ENCODE peak calls at places on chromosome 2, in eight cellular contexts. One of them, this sample, is unnamed.

GRCh38 chr2:19887508-19887907 is 14.3 kb downstream of the TTC32 start:
- DNase-seq in CD4-positive, alpha-beta T cell: no peak
- DNase-seq in astrocyte of the spinal cord: no peak
- DNase-seq in activated effector memory CD4-positive, alpha-beta T cell treated with Interleukin-2 at 50 U/mL for 16 hours: no peak
- DNase-seq in mucosa of gallbladder: no peak
- DNase-seq in HuH-7: no peak
- DNase-seq in brain microvascular endothelial cell: no peak
- DNase-seq in activated CD4-positive, alpha-beta T cell treated with anti-CD3 and anti-CD28 coated beads, Interleukin-2, amount 50 U/mL, for 48 hours: no peak
- DNase-seq in this sample: no peak

GRCh38 chr2:23684540-23685176 is 242.3 kb downstream of the ATAD2B start:
- DNase-seq in HuH-7: no peak
- DNase-seq in activated CD4-positive, alpha-beta T cell treated with anti-CD3 and anti-CD28 coated beads, Interleukin-2, amount 50 U/mL, for 48 hours: no peak
- DNase-seq in mucosa of gallbladder: no peak
- DNase-seq in brain microvascular endothelial cell: no peak
- DNase-seq in activated effector memory CD4-positive, alpha-beta T cell treated with Interleukin-2 at 50 U/mL for 16 hours: no peak
- DNase-seq in astrocyte of the spinal cord: no peak
- DNase-seq in CD4-positive, alpha-beta T cell: no peak
- DNase-seq in this sample: no peak

GRCh38 chr2:119178811-119179601 is 20.5 kb upstream of the C1QL2 start:
- DNase-seq in activated effector memory CD4-positive, alpha-beta T cell treated with Interleukin-2 at 50 U/mL for 16 hours: no peak
- DNase-seq in astrocyte of the spinal cord: no peak
- DNase-seq in HuH-7: no peak
- DNase-seq in brain microvascular endothelial cell: no peak
- DNase-seq in activated CD4-positive, alpha-beta T cell treated with anti-CD3 and anti-CD28 coated beads, Interleukin-2, amount 50 U/mL, for 48 hours: no peak
- DNase-seq in CD4-positive, alpha-beta T cell: no peak
- DNase-seq in mucosa of gallbladder: peak; percentile 37
- DNase-seq in this sample: no peak

GRCh38 chr2:24708537-24709152 is 84.5 kb downstream of the PTRHD1 start:
- DNase-seq in HuH-7: no peak
- DNase-seq in activated effector memory CD4-positive, alpha-beta T cell treated with Interleukin-2 at 50 U/mL for 16 hours: no peak
- DNase-seq in astrocyte of the spinal cord: peak; percentile 53
- DNase-seq in activated CD4-positive, alpha-beta T cell treated with anti-CD3 and anti-CD28 coated beads, Interleukin-2, amount 50 U/mL, for 48 hours: no peak
- DNase-seq in mucosa of gallbladder: no peak
- DNase-seq in brain microvascular endothelial cell: peak; percentile 33
- DNase-seq in CD4-positive, alpha-beta T cell: no peak
- DNase-seq in this sample: no peak

GRCh38 chr2:118723394-118723793 is 124.1 kb downstream of the EN1 start:
- DNase-seq in activated CD4-positive, alpha-beta T cell treated with anti-CD3 and anti-CD28 coated beads, Interleukin-2, amount 50 U/mL, for 48 hours: no peak
- DNase-seq in activated effector memory CD4-positive, alpha-beta T cell treated with Interleukin-2 at 50 U/mL for 16 hours: no peak
- DNase-seq in CD4-positive, alpha-beta T cell: no peak
- DNase-seq in brain microvascular endothelial cell: no peak
- DNase-seq in mucosa of gallbladder: no peak
- DNase-seq in HuH-7: no peak
- DNase-seq in astrocyte of the spinal cord: peak; percentile 44
- DNase-seq in this sample: no peak

GRCh38 chr2:232280341-232280740 is 98.2 kb upstream of the ALPP start:
- DNase-seq in HuH-7: no peak
- DNase-seq in activated CD4-positive, alpha-beta T cell treated with anti-CD3 and anti-CD28 coated beads, Interleukin-2, amount 50 U/mL, for 48 hours: no peak
- DNase-seq in astrocyte of the spinal cord: no peak
- DNase-seq in brain microvascular endothelial cell: no peak
- DNase-seq in activated effector memory CD4-positive, alpha-beta T cell treated with Interleukin-2 at 50 U/mL for 16 hours: no peak
- DNase-seq in CD4-positive, alpha-beta T cell: no peak
- DNase-seq in mucosa of gallbladder: no peak
- DNase-seq in this sample: no peak

GRCh38 chr2:119231975-119232665 is 8.5 kb downstream of the STEAP3 start:
- DNase-seq in brain microvascular endothelial cell: peak; percentile 78
- DNase-seq in CD4-positive, alpha-beta T cell: no peak
- DNase-seq in activated CD4-positive, alpha-beta T cell treated with anti-CD3 and anti-CD28 coated beads, Interleukin-2, amount 50 U/mL, for 48 hours: peak; percentile 5
- DNase-seq in mucosa of gallbladder: no peak
- DNase-seq in activated effector memory CD4-positive, alpha-beta T cell treated with Interleukin-2 at 50 U/mL for 16 hours: no peak
- DNase-seq in HuH-7: no peak
- DNase-seq in astrocyte of the spinal cord: peak; percentile 57
- DNase-seq in this sample: no peak

GRCh38 chr2:11498543-11499034 is 32.6 kb upstream of the E2F6 start:
- DNase-seq in HuH-7: no peak
- DNase-seq in activated CD4-positive, alpha-beta T cell treated with anti-CD3 and anti-CD28 coated beads, Interleukin-2, amount 50 U/mL, for 48 hours: no peak
- DNase-seq in CD4-positive, alpha-beta T cell: no peak
- DNase-seq in astrocyte of the spinal cord: no peak
- DNase-seq in brain microvascular endothelial cell: no peak
- DNase-seq in activated effector memory CD4-positive, alpha-beta T cell treated with Interleukin-2 at 50 U/mL for 16 hours: no peak
- DNase-seq in mucosa of gallbladder: peak; percentile 67
- DNase-seq in this sample: no peak

GRCh38 chr2:118492335-118492734 is 355.1 kb downstream of the EN1 start:
- DNase-seq in HuH-7: no peak
- DNase-seq in astrocyte of the spinal cord: peak; percentile 48
- DNase-seq in activated effector memory CD4-positive, alpha-beta T cell treated with Interleukin-2 at 50 U/mL for 16 hours: no peak
- DNase-seq in activated CD4-positive, alpha-beta T cell treated with anti-CD3 and anti-CD28 coated beads, Interleukin-2, amount 50 U/mL, for 48 hours: no peak
- DNase-seq in mucosa of gallbladder: no peak
- DNase-seq in brain microvascular endothelial cell: peak; percentile 2
- DNase-seq in CD4-positive, alpha-beta T cell: no peak
- DNase-seq in this sample: no peak

This sample was measured in iPS DF 19.7.